ENCODE peak calls at places on chromosome 21, in eight cellular contexts. One of them, this sample, is unnamed.

GRCh38 chr21:26977741-26978140 is 10.9 kb upstream of the ADAMTS5 start:
- DNase-seq in SJSA1: no peak
- DNase-seq in fibroblast of mammary gland: peak
- DNase-seq in activated B cell treated with CpG ODN at 0.5 μM for 24 hours: no peak
- DNase-seq in DMS153: no peak
- DNase-seq in GM10248: no peak
- DNase-seq in A172: no peak
- DNase-seq in myocyte: peak
- DNase-seq in this sample: no peak

GRCh38 chr21:15894596-15894995 is 164.8 kb downstream of the USP25 start:
- DNase-seq in SJSA1: no peak
- DNase-seq in fibroblast of mammary gland: peak
- DNase-seq in activated B cell treated with CpG ODN at 0.5 μM for 24 hours: no peak
- DNase-seq in DMS153: no peak
- DNase-seq in GM10248: no peak
- DNase-seq in A172: peak
- DNase-seq in myocyte: peak
- DNase-seq in this sample: no peak

GRCh38 chr21:44418108-44418875 is 37.0 kb upstream of the LRRC3 start:
- DNase-seq in SJSA1: peak
- DNase-seq in fibroblast of mammary gland: no peak
- DNase-seq in activated B cell treated with CpG ODN at 0.5 μM for 24 hours: no peak
- DNase-seq in DMS153: no peak
- DNase-seq in GM10248: no peak
- DNase-seq in A172: no peak
- DNase-seq in myocyte: no peak
- DNase-seq in this sample: no peak

GRCh38 chr21:14382486-14382834 is 486 bp downstream of the HSPA13 start:
- DNase-seq in SJSA1: peak
- DNase-seq in fibroblast of mammary gland: peak
- DNase-seq in activated B cell treated with CpG ODN at 0.5 μM for 24 hours: no peak
- DNase-seq in DMS153: no peak
- DNase-seq in GM10248: no peak
- DNase-seq in A172: no peak
- DNase-seq in myocyte: no peak
- DNase-seq in this sample: no peak

GRCh38 chr21:44517175-44517899 is 22.7 kb downstream of the KRTAP10-1 start:
- DNase-seq in SJSA1: no peak
- DNase-seq in fibroblast of mammary gland: peak
- DNase-seq in activated B cell treated with CpG ODN at 0.5 μM for 24 hours: no peak
- DNase-seq in DMS153: no peak
- DNase-seq in GM10248: no peak
- DNase-seq in A172: peak
- DNase-seq in myocyte: no peak
- DNase-seq in this sample: no peak

GRCh38 chr21:27157097-27157496 is 190.2 kb upstream of the ADAMTS5 start:
- DNase-seq in SJSA1: no peak
- DNase-seq in fibroblast of mammary gland: no peak
- DNase-seq in activated B cell treated with CpG ODN at 0.5 μM for 24 hours: no peak
- DNase-seq in DMS153: no peak
- DNase-seq in GM10248: no peak
- DNase-seq in A172: no peak
- DNase-seq in myocyte: no peak
- DNase-seq in this sample: no peak

GRCh38 chr21:45765375-45765774 is 121.8 kb downstream of the PCBP3 start:
- DNase-seq in SJSA1: no peak
- DNase-seq in fibroblast of mammary gland: no peak
- DNase-seq in activated B cell treated with CpG ODN at 0.5 μM for 24 hours: no peak
- DNase-seq in DMS153: no peak
- DNase-seq in GM10248: no peak
- DNase-seq in A172: no peak
- DNase-seq in myocyte: no peak
- DNase-seq in this sample: no peak

GRCh38 chr21:41778974-41779600 is 12.2 kb upstream of the RIPK4 start:
- DNase-seq in SJSA1: no peak
- DNase-seq in fibroblast of mammary gland: no peak
- DNase-seq in activated B cell treated with CpG ODN at 0.5 μM for 24 hours: no peak
- DNase-seq in DMS153: peak
- DNase-seq in GM10248: no peak
- DNase-seq in A172: no peak
- DNase-seq in myocyte: no peak
- DNase-seq in this sample: no peak

GRCh38 chr21:45264919-45265515 is 22.7 kb downstream of the POFUT2 start:
- DNase-seq in SJSA1: peak
- DNase-seq in fibroblast of mammary gland: no peak
- DNase-seq in activated B cell treated with CpG ODN at 0.5 μM for 24 hours: peak
- DNase-seq in DMS153: no peak
- DNase-seq in GM10248: no peak
- DNase-seq in A172: no peak
- DNase-seq in myocyte: no peak
- DNase-seq in this sample: no peak

GRCh38 chr21:44706706-44707615 is 4.4 kb downstream of the TSPEAR start:
- DNase-seq in SJSA1: peak
- DNase-seq in fibroblast of mammary gland: no peak
- DNase-seq in activated B cell treated with CpG ODN at 0.5 μM for 24 hours: no peak
- DNase-seq in DMS153: no peak
- DNase-seq in GM10248: no peak
- DNase-seq in A172: no peak
- DNase-seq in myocyte: no peak
- DNase-seq in this sample: no peak

GRCh38 chr21:8993284-8993942 is 1528.0 kb upstream of the TPTE start:
- DNase-seq in SJSA1: no peak
- DNase-seq in fibroblast of mammary gland: no peak
- DNase-seq in activated B cell treated with CpG ODN at 0.5 μM for 24 hours: no peak
- DNase-seq in DMS153: no peak
- DNase-seq in GM10248: no peak
- DNase-seq in A172: no peak
- DNase-seq in myocyte: no peak
- DNase-seq in this sample: no peak

GRCh38 chr21:43269461-43269860 is 100.7 kb downstream of the CRYAA start:
- DNase-seq in SJSA1: no peak
- DNase-seq in fibroblast of mammary gland: no peak
- DNase-seq in activated B cell treated with CpG ODN at 0.5 μM for 24 hours: no peak
- DNase-seq in DMS153: no peak
- DNase-seq in GM10248: peak
- DNase-seq in A172: no peak
- DNase-seq in myocyte: no peak
- DNase-seq in this sample: no peak

GRCh38 chr21:29697555-29698193 is 242.1 kb downstream of the GRIK1 start:
- DNase-seq in SJSA1: no peak
- DNase-seq in fibroblast of mammary gland: peak
- DNase-seq in activated B cell treated with CpG ODN at 0.5 μM for 24 hours: no peak
- DNase-seq in DMS153: no peak
- DNase-seq in GM10248: peak
- DNase-seq in A172: no peak
- DNase-seq in myocyte: no peak
- DNase-seq in this sample: no peak

GRCh38 chr21:45290948-45291612 is 3.4 kb upstream of the POFUT2 start:
- DNase-seq in SJSA1: peak
- DNase-seq in fibroblast of mammary gland: peak
- DNase-seq in activated B cell treated with CpG ODN at 0.5 μM for 24 hours: no peak
- DNase-seq in DMS153: no peak
- DNase-seq in GM10248: no peak
- DNase-seq in A172: peak
- DNase-seq in myocyte: peak
- DNase-seq in this sample: no peak

This sample was measured in BJ.